ENCODE peak calls at places on chromosomes 1 and 21, in four cellular contexts. L is SK-N-SH, A is HepG2, J is K562. E is an unnamed sample.

GRCh38 chr1:196403803-196404690 is 204.2 kb downstream of the KCNT2 start:
- DNase-seq in L (no peak), A (no peak), J (no peak), E (no peak)

GRCh38 chr1:223230161-223230881 is 87.3 kb upstream of the TLR5 start:
- DNase-seq in L (no peak), A (no peak), J (no peak), E (no peak)

GRCh38 chr1:18684306-18684705 is 53.7 kb downstream of the PAX7 start:
- DNase-seq in L (no peak), A (no peak), J (no peak), E (no peak)

GRCh38 chr1:183945432-183946308 is 91.9 kb downstream of the COLGALT2 start:
- DNase-seq in L (no peak), A (peak), J (no peak), E (peak)

GRCh38 chr1:231734417-231734816 is 107.8 kb downstream of the DISC1 start:
- DNase-seq in L (no peak), A (no peak), J (no peak), E (no peak)

GRCh38 chr1:2823921-2824660 is 22.6 kb upstream of the TTC34 start:
- DNase-seq in L (no peak), A (no peak), J (no peak), E (no peak)

GRCh38 chr1:201022824-201023516 is 544 bp downstream of the KIF21B start:
- DNase-seq in L (peak), A (no peak), J (peak), E (peak)

GRCh38 chr1:212967767-212968166 is 17.4 kb downstream of the VASH2 start:
- DNase-seq in L (peak), A (peak), J (peak), E (peak)

GRCh38 chr1:33586111-33586510 is 113.7 kb downstream of the ZSCAN20 start:
- DNase-seq in L (no peak), A (peak), J (no peak), E (no peak)

GRCh38 chr1:193438771-193439170 is 252.4 kb upstream of the B3GALT2 start:
- DNase-seq in L (no peak), A (no peak), J (no peak), E (no peak)

GRCh38 chr1:224507771-224508523 is 73.3 kb upstream of the WDR26 start:
- DNase-seq in L (no peak), A (peak), J (no peak), E (no peak)

GRCh38 chr1:54054438-54054749 is 986 bp downstream of the TCEANC2 start:
- DNase-seq in L (no peak), A (no peak), J (peak), E (no peak)

GRCh38 chr1:55337801-55338447 is 122.8 kb upstream of the USP24 start:
- DNase-seq in L (peak), A (peak), J (peak), E (peak)

GRCh38 chr1:10629816-10630571 is 155.2 kb downstream of the PEX14 start:
- DNase-seq in L (peak), A (no peak), J (no peak), E (peak)

GRCh38 chr1:155272466-155273133 is 704 bp downstream of the CLK2 start:
- DNase-seq in L (peak), A (peak), J (no peak), E (no peak)

GRCh38 chr1:119220980-119221379 is 80.5 kb upstream of the WARS2 start:
- DNase-seq in L (no peak), A (no peak), J (no peak), E (no peak)

GRCh38 chr1:25871086-25871703 is 4.3 kb downstream of the PAQR7 start:
- DNase-seq in L (no peak), A (peak), J (peak), E (peak)

GRCh38 chr1:83520797-83521196 is 478.1 kb downstream of the TTLL7 start:
- DNase-seq in L (no peak), A (no peak), J (no peak), E (no peak)

GRCh38 chr1:42931108-42931539 is 27.5 kb downstream of the SLC2A1 start:
- DNase-seq in L (peak), A (no peak), J (peak), E (peak)

GRCh38 chr1:56496861-56497772 is 82.2 kb downstream of the PLPP3 start:
- DNase-seq in L (peak), A (no peak), J (no peak), E (no peak)

GRCh38 chr1:36154765-36155559 is 998 bp upstream of the MAP7D1 start:
- DNase-seq in L (peak), A (no peak), J (no peak), E (peak)

GRCh38 chr1:208166340-208167138 is 77.6 kb downstream of the PLXNA2 start:
- DNase-seq in L (no peak), A (peak), J (no peak), E (peak)

DNA sequence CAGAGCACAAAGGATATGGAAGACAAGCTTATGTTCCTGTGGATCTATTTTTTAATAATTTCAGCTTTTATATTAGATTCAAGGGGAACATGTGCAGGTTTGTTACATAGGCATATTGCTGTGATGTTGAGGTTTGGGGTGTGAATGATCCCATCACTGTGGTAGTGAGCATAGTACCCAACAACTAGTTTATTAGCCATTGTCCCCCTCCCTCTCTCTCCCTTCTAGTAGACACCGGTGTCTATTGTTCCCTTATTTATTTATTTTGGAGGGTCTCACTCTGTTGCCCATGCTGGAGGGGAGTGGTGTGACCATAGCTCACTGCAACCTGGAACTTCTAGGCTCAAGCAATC is 8.7 kb downstream of the S1PR1 start:
- DNase-seq in L (no peak), A (no peak), J (no peak), E (no peak)
- TF ChIP-seq FOXJ3 in L (no peak), A (no peak), J (no peak), E (no peak)

GRCh38 chr1:198650506-198650905 is 11.7 kb downstream of the PTPRC start:
- DNase-seq in L (no peak), A (no peak), J (no peak), E (no peak)
- TF ChIP-seq FOXJ3 in L (no peak), A (no peak), J (no peak), E (no peak)

GRCh38 chr1:204001166-204001901 is 71.6 kb upstream of the SOX13 start:
- DNase-seq in L (no peak), A (no peak), J (no peak), E (no peak)

GRCh38 chr1:203992440-203992839 is 80.5 kb upstream of the SOX13 start:
- DNase-seq in L (no peak), A (no peak), J (no peak), E (no peak)

GRCh38 chr1:203995228-203995627 is 77.7 kb upstream of the SOX13 start:
- DNase-seq in L (no peak), A (no peak), J (no peak), E (no peak)

GRCh38 chr1:203999618-204000017 is 73.3 kb upstream of the SOX13 start:
- DNase-seq in L (no peak), A (no peak), J (no peak), E (no peak)

DNA sequence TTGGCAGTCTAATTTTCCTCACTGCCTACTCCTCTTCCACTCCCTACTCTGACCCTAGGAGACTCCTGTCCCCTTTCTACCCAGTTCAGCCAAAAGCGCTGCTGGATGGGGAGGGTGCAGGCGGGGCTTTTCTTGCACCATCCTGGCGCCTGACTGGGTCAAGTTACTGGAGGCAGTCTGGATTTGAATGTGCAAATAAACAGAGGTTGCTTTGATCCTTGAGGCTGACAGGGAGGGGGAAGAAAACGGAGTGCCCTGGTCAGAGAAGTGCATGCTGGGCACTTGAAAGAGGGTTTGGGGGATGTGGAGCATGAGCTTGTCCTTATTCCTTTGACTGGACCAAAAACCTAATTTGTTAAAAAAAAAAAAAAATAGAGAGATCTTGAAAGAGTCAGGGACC is 76.8 kb upstream of the SOX13 start:
- DNase-seq in L (no peak), A (peak), J (no peak), E (peak)
- TF ChIP-seq FOXJ3 in L (no peak), A (no peak), J (no peak), E (no peak)

DNA sequence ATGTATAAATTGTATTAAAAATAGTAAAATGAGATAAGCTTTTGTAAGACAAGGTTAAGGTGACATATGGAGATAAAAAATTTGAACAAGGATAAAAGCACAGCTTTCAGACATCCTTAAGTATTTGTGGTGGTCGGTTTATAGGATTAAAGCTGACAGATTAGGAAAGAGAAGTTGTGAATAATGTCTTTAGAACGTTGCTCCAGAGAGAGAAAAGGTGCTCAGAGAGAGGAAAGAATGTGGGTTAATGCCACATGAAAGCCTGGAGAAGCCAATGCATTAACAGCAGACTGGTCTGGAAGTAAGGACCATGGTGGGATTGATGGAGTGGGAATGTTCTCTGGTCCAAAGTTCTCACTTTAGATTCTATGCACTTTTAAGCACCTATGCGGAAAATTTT is 44.8 kb downstream of the ATP6V1G3 start:
- DNase-seq in L (no peak), A (no peak), J (no peak), E (no peak)
- TF ChIP-seq FOXJ3 in L (no peak), A (no peak), J (no peak), E (no peak)

GRCh38 chr1:221620437-221621384 is 121.2 kb downstream of the DUSP10 start:
- DNase-seq in L (peak), A (no peak), J (no peak), E (no peak)
- TF ChIP-seq FOXJ3 in L (no peak), A (no peak), J (no peak), E (no peak)

DNA sequence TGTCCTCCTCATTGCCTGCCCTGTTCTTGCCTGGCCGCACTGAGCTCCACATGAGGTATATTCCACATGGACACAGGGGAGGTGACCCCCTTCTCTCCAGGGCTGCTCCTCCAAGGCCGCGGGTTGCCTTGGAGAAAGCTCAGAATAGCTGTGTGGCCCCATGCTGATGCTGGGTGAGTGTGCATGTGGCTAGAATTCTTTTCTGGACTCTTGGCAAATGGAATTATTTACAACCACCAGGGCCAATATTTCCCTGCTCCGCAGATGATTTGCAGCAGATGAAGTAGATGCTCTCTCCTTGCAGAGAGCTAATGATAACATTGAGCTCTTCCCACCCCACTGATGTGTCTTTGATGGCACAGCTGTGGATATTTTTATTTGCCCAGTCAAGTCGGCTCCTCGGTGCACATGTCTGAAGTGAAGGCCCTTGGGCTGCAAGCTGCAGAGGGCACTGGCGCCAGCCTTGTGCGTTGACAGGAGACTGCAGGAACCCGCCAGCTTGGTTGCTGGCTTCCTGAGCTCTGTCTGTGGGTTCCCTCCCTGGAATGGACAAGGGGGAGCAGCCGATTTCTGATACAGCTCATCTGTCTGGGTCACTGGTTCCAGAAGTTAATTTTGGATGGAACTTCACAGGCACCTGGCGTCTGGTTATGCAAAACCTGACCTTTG is 404.7 kb upstream of the VAMP3 start:
- DNase-seq in L (no peak), A (no peak), J (no peak), E (no peak)
- TF ChIP-seq FOXJ3 in L (no peak), A (no peak), J (no peak), E (no peak)

DNA sequence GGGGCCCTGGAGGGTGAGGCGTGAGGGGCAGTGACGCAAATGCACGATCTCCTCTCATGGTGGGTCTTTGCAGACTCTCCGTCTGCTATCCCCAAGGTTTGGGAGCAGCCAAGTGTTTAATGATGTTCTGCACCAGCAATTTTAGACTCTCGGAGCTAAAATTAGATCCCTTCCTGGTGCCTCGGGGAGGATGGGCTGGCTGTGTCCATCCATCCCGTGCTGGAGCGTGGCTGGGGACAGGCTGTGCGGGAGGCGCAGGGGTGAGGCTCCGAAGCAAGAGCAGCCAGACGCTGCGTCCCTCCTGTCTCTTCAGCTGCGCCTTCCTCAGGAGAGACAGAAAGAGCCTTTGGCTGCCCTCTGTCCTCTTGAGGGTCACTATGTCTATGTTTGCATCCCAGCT is 387.6 kb downstream of the CAMTA1 start:
- DNase-seq in L (no peak), A (no peak), J (no peak), E (no peak)
- TF ChIP-seq FOXJ3 in L (no peak), A (no peak), J (no peak), E (no peak)

GRCh38 chr21:27326293-27326692 is 359.4 kb upstream of the ADAMTS5 start:
- DNase-seq in L (no peak), A (no peak), J (no peak), E (no peak)

GRCh38 chr21:27333091-27333490 is 366.2 kb upstream of the ADAMTS5 start:
- DNase-seq in L (no peak), A (no peak), J (no peak), E (no peak)

DNA sequence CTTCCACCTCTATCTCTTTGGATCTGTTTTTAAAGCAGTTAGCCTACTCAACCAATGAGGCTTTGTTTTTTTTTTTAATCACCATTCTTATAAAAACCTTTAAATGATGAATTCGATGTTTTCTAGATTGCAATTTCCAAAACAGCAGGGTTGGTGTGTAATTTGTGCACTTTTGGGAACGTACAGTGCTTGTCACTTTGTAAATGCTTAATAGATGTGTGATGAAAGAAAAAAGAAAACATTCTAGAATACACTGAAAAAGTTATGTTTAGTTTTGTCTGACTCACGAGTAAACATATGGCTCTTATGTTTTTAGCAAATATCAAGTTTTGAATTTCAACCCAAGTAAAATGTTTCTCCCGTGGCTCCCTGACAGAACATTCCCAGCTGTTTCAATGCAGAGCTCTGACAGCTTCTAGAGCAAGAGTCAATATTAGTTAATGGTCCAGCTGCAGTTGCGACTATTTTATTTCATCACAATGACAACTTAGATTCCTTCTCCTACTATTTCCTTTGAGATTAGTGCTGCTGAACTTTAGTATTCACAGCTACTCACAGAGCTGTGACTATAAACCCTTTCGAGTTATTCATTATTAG is 362.5 kb upstream of the ADAMTS5 start:
- DNase-seq in L (no peak), A (no peak), J (no peak), E (no peak)
- TF ChIP-seq FOXJ3 in L (no peak), A (no peak), J (no peak), E (no peak)

DNA sequence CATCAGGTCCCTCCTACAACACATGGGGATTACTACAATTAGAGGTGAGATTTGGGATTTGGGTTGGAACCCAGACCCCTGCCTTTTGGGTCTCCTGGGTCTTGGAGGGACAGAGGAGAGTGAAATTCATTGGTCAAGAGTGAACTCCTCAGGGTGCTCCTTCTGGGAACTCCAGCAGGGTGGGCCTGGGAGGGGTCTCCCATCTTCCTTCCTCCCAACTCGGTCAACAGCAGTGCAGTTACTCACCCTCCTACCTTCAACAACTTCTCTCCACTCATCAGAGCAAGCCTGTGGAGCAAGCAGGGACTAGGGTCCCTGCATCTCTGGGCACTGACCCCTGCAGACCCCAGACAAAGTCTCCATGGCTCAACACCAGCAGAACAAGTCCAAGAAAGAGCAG is 89.3 kb upstream of the TMPRSS2 start:
- DNase-seq in L (no peak), A (no peak), J (no peak), E (no peak)
- TF ChIP-seq FOXJ3 in L (no peak), A (no peak), J (no peak), E (no peak)

GRCh38 chr1:27549807-27550408 is 54.0 kb downstream of the AHDC1 start:
- DNase-seq in L (no peak), A (no peak), J (no peak), E (no peak)
- TF ChIP-seq FOXJ3 in L (no peak), A (no peak), J (no peak), E (no peak)

E was measured in WTC11.